ENCODE peak calls at places on chromosomes 4 and X, in five cellular contexts. M is fibroblast of the aortic adventitia, Q is breast epithelium, L is HepG2, H is suprapubic skin. I is an unnamed sample.

GRCh38 chrX:84168574-84168973 is 19.4 kb downstream of the RPS6KA6 start:
- DNase-seq in Q (no peak), M (no peak), L (no peak), H (no peak), I (no peak)

GRCh38 chrX:130539721-130540321 is 138.0 kb downstream of the RBMX2 start:
- DNase-seq in Q (no peak), M (peak), H (no peak), L (peak), I (peak)

GRCh38 chr4:187541666-187542065 is 453.9 kb upstream of the ZFP42 start:
- DNase-seq in H (no peak), L (no peak), M (no peak), Q (no peak), I (no peak)

GRCh38 chrX:132909643-132910042 is 48.8 kb downstream of the HS6ST2 start:
- DNase-seq in Q (no peak), M (peak), H (no peak), L (no peak), I (no peak)

GRCh38 chr4:77269505-77269904 is 112.5 kb downstream of the CCNG2 start:
- DNase-seq in Q (no peak), M (no peak), L (no peak), H (no peak), I (no peak)

GRCh38 chr4:99190336-99190735 is 28.7 kb downstream of the ADH6 start:
- DNase-seq in M (no peak), Q (no peak), H (no peak), L (no peak), I (no peak)

GRCh38 chrX:102787283-102787682 is 66.7 kb downstream of the GPRASP3 start:
- DNase-seq in Q (no peak), M (no peak), H (no peak), L (no peak), I (no peak)

GRCh38 chrX:9532349-9532748 is 67.5 kb downstream of the TBL1X start:
- DNase-seq in L (no peak), M (peak), H (no peak), Q (no peak), I (no peak)

GRCh38 chr4:52915730-52916129 is 53.6 kb downstream of the RASL11B start:
- DNase-seq in M (no peak), L (no peak), H (no peak), Q (no peak), I (no peak)

GRCh38 chr4:127889903-127890302 is 9.2 kb downstream of the PLK4 start:
- DNase-seq in Q (no peak), H (no peak), M (peak), L (no peak), I (no peak)

GRCh38 chr4:147616849-147617172 is 386 bp upstream of the TMEM184C start:
- DNase-seq in Q (no peak), L (no peak), H (no peak), M (no peak), I (no peak)

GRCh38 chr4:8376361-8377102 is 64.0 kb downstream of the ACOX3 start:
- DNase-seq in M (no peak), Q (no peak), H (no peak), L (no peak), I (no peak)

GRCh38 chr4:76559236-76560071 is 124.4 kb downstream of the SHROOM3 start:
- DNase-seq in Q (no peak), M (no peak), L (no peak), H (no peak), I (no peak)

GRCh38 chr4:17109126-17109525 is 210.7 kb upstream of the LDB2 start:
- DNase-seq in Q (no peak), M (no peak), H (no peak), L (no peak), I (no peak)

GRCh38 chrX:151402719-151403390 is 5.8 kb downstream of the VMA21 start:
- DNase-seq in H (no peak), Q (peak), L (no peak), M (no peak), I (no peak)

GRCh38 chr4:8688041-8688907 is 95.7 kb downstream of the CPZ start:
- DNase-seq in Q (peak), H (no peak), L (no peak), M (no peak), I (peak)

GRCh38 chr4:81628489-81628888 is 156.8 kb upstream of the RASGEF1B start:
- DNase-seq in Q (no peak), H (no peak), M (no peak), L (peak), I (no peak)

GRCh38 chr4:163991268-163991667 is 496.8 kb downstream of the TMA16 start:
- DNase-seq in Q (no peak), H (no peak), L (no peak), M (no peak), I (no peak)

GRCh38 chr4:41628916-41629315 is 91.0 kb downstream of the LIMCH1 start:
- DNase-seq in Q (no peak), H (no peak), L (no peak), M (no peak), I (no peak)

GRCh38 chr4:172674811-172675210 is 493.8 kb upstream of the GALNT7 start:
- DNase-seq in H (no peak), L (no peak), Q (no peak), M (no peak), I (no peak)

GRCh38 chrX:1481636-1482529 is 29.2 kb upstream of the ASMTL start:
- DNase-seq in L (peak), Q (no peak), H (peak), M (peak), I (peak)
- TF ChIP-seq CTCF in L (peak), Q (no peak), H (no peak), M (no peak), I (no peak)

DNA sequence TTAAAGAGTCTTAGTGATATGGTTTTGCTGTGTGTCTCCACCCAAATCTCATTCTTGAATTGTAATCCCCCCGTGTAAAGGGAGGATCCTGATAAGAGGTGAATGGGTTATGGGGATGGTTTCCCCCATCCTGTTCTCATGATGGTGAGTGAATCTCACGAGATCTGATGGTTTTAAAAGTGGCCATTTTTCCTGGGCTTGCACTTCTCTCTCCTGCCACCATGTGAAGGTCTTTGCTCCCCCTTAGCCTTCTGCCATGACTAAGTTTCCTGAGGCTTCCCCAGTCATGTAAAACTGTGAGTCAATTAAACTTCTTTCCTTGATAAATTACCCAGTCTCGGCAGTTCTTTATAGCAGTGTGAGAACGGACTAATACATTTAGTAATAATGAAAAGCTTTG is 46.9 kb downstream of the ANTXR2 start:
- DNase-seq in L (no peak), H (no peak), Q (no peak), M (no peak), I (no peak)
- TF ChIP-seq CTCF in L (no peak), H (no peak), Q (no peak), M (no peak), I (no peak)

DNA sequence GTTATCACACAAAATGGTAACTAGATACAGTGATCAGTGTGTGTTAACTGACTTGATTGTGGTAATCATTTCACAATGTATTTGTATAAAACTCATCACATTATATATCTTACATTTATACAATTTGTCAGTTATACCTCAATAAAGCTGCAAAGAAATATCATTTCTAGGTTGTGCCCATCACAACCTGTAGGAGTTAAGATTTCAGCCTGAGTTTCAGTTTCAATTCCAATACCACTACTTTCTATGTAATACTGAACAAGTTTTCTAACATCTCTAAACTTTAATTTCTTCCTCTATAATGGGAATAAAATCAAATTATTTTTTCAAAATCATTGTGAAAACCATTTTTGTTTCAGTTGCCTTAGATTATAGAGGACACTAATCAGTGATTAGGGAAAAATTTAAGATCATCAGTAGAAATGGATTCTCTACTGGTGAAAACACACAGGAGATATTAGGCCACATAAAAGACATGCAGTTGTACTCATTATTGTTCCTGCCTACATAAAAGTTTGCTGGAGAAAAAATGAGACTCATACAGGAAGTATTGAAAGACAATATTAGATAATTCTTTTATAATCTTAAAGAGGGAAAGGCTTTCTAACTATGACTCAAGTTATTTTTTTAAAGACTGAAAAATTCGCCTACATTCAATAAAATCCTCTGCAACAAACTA is 18.4 kb upstream of the TBC1D1 start:
- DNase-seq in H (no peak), L (no peak), Q (no peak), M (no peak), I (no peak)
- TF ChIP-seq CTCF in H (no peak), L (no peak), Q (no peak), M (no peak), I (no peak)

GRCh38 chr4:150078996-150079581 is 844 bp downstream of the DCLK2 start:
- DNase-seq in M (peak), L (no peak), H (no peak), Q (peak), I (peak)
- TF ChIP-seq CTCF in M (no peak), L (no peak), H (no peak), Q (no peak), I (no peak)

DNA sequence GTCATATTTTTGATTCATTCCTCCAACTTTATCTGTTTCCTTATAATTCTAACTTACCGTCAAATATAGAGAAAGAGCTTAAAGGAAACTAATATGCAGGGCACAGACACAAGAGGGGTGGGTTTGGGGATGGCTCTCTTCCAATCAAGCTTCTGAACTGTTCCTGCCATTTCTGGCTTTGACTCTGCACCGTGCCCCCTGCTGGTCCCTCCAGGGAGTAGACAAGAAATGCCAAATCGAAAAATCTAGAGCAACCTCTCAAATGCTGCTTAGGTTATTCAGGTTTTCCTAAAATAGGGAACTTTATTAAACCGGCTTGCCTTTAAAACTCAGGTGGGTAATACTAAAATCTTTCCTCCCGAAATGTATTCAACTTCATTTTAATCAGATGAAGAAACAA is 39.8 kb upstream of the VCX3A start:
- DNase-seq in Q (no peak), H (no peak), M (no peak), L (no peak), I (no peak)
- TF ChIP-seq CTCF in Q (no peak), H (no peak), M (no peak), L (no peak), I (no peak)

DNA sequence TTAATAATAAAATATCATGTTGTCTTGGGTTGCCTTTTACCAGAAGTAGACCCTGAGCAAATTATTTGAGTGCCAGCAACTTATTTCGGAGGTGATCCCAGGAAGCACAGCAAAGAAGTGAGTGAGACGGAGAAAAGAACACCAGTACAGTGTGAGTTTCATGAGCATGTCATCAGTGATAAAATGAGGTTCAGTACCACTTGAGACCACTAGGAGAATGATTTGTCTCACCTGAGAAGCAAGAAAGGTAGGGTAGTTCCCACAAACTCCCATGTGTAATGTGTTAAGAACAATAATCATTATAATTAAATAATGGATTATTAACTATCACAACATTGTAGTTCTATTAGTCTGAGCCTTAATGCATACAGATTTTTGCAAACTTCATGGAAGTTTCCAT is 112.8 kb upstream of the DMD start:
- DNase-seq in M (no peak), H (no peak), Q (no peak), L (no peak), I (no peak)
- TF ChIP-seq CTCF in M (peak), H (no peak), Q (no peak), L (no peak), I (no peak)

DNA sequence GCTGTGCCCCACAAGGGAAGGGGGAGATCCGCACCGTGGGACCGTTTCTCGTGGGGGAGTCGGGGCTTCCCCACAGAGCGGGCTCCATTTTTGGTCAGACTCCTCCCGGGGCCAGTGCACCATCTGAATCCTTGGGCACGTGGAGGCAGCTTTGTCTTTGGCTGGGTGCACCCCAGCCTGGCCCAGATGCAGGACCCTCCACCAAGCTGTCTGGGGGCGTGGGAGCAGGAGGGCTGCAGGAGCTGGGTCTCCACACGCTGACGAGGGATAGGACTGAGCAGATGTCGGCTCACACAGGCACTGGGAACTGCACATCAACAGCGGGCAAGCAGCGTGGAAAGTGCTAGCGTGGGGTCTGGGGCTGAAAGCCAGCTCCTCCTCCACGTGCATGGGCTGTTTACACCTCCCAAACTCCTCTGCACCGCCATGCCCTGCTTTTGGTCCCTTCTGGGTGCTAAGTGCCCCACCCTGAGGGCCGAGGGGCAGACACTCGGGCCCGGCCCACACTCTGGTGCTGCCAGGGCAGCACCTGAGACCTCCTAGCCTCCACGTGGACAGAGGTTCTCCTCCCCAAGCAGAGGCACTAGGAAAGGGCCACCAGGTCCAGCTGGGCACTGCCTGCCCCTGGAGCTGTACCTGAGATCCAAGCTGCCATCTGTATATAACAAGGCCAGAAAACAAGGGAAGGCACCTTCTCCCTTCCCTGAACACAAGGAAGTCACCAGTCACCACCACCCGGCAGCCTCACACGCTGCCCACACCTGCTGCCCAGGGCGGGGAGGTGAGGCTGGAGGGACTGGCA is 13.8 kb downstream of the DGKQ start:
- DNase-seq in L (no peak), M (no peak), Q (no peak), H (peak), I (no peak)
- TF ChIP-seq CTCF in L (no peak), M (no peak), Q (no peak), H (no peak), I (no peak)